ENCODE peak calls at places on chromosomes 7 and 10, in eight cellular contexts. L, H, J, W, I, Y, T and P are unnamed samples.

GRCh38 chr10:28463676-28464395 is 69.1 kb upstream of the WAC start:
- DNase-seq in Y (no peak), H (no peak), W (no peak), I (peak), L (no peak), T (no peak), J (peak), P (no peak)

GRCh38 chr10:122333037-122333436 is 41.5 kb upstream of the PLEKHA1 start:
- DNase-seq in Y (no peak), J (no peak), W (no peak), H (no peak), T (no peak), I (no peak), L (no peak), P (no peak)

GRCh38 chr10:1394155-1394912 is 338.1 kb downstream of the WDR37 start:
- DNase-seq in J (no peak), T (no peak), Y (no peak), H (no peak), I (no peak), L (no peak), W (no peak), P (no peak)

GRCh38 chr7:139914861-139915300 is 85.8 kb downstream of the TBXAS1 start:
- DNase-seq in J (no peak), Y (peak), L (no peak), W (no peak), T (no peak), I (no peak), H (no peak), P (no peak)

GRCh38 chr10:121282264-121282663 is 316.0 kb downstream of the FGFR2 start:
- DNase-seq in T (no peak), Y (no peak), W (no peak), J (no peak), L (no peak), H (no peak), I (no peak), P (no peak)

GRCh38 chr7:129669901-129670300 is 58.4 kb downstream of the NRF1 start:
- DNase-seq in Y (no peak), T (no peak), L (no peak), W (no peak), I (no peak), J (no peak), H (no peak), P (no peak)

GRCh38 chr7:78226059-78226658 is 427.6 kb downstream of the PHTF2 start:
- DNase-seq in W (peak), J (peak), Y (peak), L (peak), H (no peak), T (peak), I (no peak), P (no peak)

GRCh38 chr7:80136276-80137045 is 1.8 kb downstream of the GNAI1 start:
- DNase-seq in T (peak), L (no peak), I (no peak), H (no peak), Y (peak), J (no peak), W (no peak), P (peak)

GRCh38 chr7:132532237-132532734 is 44.0 kb downstream of the PLXNA4 start:
- DNase-seq in T (no peak), H (no peak), I (no peak), W (no peak), Y (no peak), L (no peak), J (no peak), P (no peak)

GRCh38 chr7:31096198-31096881 is 44.2 kb downstream of the ADCYAP1R1 start:
- DNase-seq in I (no peak), J (no peak), H (no peak), Y (no peak), L (no peak), W (peak), T (no peak), P (no peak)

GRCh38 chr10:74419491-74420466 is 268.8 kb downstream of the ADK start:
- DNase-seq in J (peak), Y (peak), I (no peak), L (peak), H (peak), W (peak), T (peak), P (no peak)

GRCh38 chr10:72772031-72772430 is 80.1 kb downstream of the MCU start:
- DNase-seq in H (no peak), T (no peak), J (no peak), L (no peak), W (no peak), Y (no peak), I (no peak), P (no peak)

GRCh38 chr7:122896509-122896908 is 10.2 kb upstream of the CADPS2 start:
- DNase-seq in Y (peak), W (no peak), L (no peak), I (no peak), H (no peak), T (peak), J (no peak), P (no peak)

GRCh38 chr10:110691139-110691538 is 47.0 kb downstream of the RBM20 start:
- DNase-seq in J (no peak), Y (no peak), T (no peak), L (no peak), I (no peak), W (no peak), H (no peak), P (no peak)

GRCh38 chr7:105268056-105268455 is 120.7 kb downstream of the SRPK2 start:
- DNase-seq in I (no peak), T (peak), W (no peak), L (peak), H (no peak), Y (peak), J (no peak), P (peak)

GRCh38 chr10:16929067-16929466 is 111.8 kb upstream of the RSU1 start:
- DNase-seq in L (no peak), H (no peak), Y (no peak), J (no peak), T (no peak), W (no peak), I (no peak), P (no peak)

GRCh38 chr7:139341776-139342244 is 673 bp downstream of the FMC1 start:
- DNase-seq in L (no peak), I (no peak), H (no peak), J (no peak), Y (no peak), W (no peak), T (no peak), P (no peak)